ENCODE peak calls at places on chromosomes 11 and 22, in four cellular contexts. J is HepG2, X is K562, F is GM12878. T is an unnamed sample.

GRCh38 chr11:77029829-77030228 is 4.4 kb upstream of the B3GNT6 start:
- DNase-seq in J (no peak), F (no peak), X (no peak), T (no peak)

GRCh38 chr11:3073029-3073435 is 15.8 kb upstream of the CARS1 start:
- DNase-seq in X (no peak), F (no peak), J (no peak), T (no peak)

GRCh38 chr11:798093-798713 is at the start of gene SLC25A22:
- DNase-seq in X (peak; percentile 89), F (no peak), J (peak; percentile 49), T (peak; percentile 91)

GRCh38 chr22:50062509-50063135 is 4.5 kb upstream of the TTLL8 start:
- DNase-seq in F (no peak), X (no peak), J (no peak), T (no peak)

GRCh38 chr22:49052560-49052959 is 775.1 kb downstream of the BRD1 start:
- DNase-seq in F (no peak), J (no peak), X (no peak), T (no peak)

GRCh38 chr22:30416403-30416802 is 9.2 kb upstream of the MTFP1 start:
- DNase-seq in X (no peak), F (no peak), J (peak; percentile 70), T (no peak)

GRCh38 chr11:2097356-2097997 is 41.7 kb downstream of the IGF2 start:
- DNase-seq in X (peak; percentile 8), F (no peak), J (peak; percentile 90), T (no peak)

GRCh38 chr11:108891909-108892511 is 227.1 kb downstream of the DDX10 start:
- DNase-seq in F (no peak), J (no peak), X (no peak), T (no peak)

GRCh38 chr22:26903030-26903856 is 245.9 kb downstream of the MIAT start:
- DNase-seq in J (no peak), X (no peak), F (no peak), T (no peak)

GRCh38 chr22:47328550-47329243 is 566.2 kb downstream of the TBC1D22A start:
- DNase-seq in F (no peak), X (peak; percentile 40), J (peak; percentile 5), T (no peak)

GRCh38 chr11:35838071-35838470 is 105.8 kb upstream of the LDLRAD3 start:
- DNase-seq in J (no peak), X (no peak), F (no peak), T (no peak)

GRCh38 chr22:16815073-16815472 is 10.1 kb downstream of the XKR3 start:
- DNase-seq in F (no peak), X (no peak), J (no peak), T (no peak)

GRCh38 chr11:110199184-110199981 is 97.0 kb downstream of the RDX start:
- DNase-seq in J (peak; percentile 20), X (no peak), F (no peak), T (no peak)

GRCh38 chr22:45007946-45008852 is 1.6 kb downstream of the PHF21B start:
- DNase-seq in J (no peak), F (no peak), X (peak; percentile 24), T (no peak)

DNA sequence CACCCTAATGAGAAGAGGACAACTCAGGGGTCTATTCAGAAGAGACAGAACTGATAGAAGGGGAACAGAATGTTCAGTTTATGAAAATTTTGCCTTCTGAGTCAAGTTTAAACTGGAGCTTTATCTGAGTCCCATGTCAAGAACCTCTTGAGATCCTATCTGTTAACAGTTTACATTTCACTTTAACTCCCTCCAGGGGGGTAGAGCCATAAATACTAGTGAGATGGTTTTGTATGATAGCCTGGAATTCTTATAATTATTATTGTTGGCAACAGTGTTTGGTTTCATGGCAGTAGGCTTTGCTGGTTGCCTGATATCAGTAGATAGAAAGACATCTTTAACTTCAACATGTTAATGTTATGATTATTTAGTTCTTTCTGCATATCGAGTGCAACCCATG is 498.5 kb downstream of the INSC start:
- DNase-seq in X (no peak), J (no peak), F (no peak), T (peak; percentile 29)
- TF ChIP-seq SP1 in X (no peak), J (no peak), F (no peak), T (no peak)

DNA sequence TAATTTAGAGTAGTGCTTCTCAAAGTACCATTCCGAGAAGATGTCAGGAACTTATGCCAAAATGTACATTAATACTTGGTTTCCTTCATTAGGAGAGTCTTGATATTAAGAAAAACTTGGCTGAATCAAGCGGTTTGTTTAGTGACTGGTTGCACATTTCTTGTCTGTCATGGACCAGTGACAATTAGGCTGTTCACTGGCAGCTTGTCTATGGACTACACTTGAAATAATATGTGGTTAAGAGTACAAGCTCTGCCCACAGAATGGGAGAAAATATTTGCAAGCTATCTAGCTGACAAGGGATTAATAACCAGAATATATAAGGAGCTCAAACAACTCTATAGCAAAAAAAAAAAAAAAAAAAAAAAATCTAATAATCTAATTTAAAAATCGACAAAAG is 24.6 kb downstream of the COA4 start:
- DNase-seq in F (no peak), X (no peak), J (no peak), T (no peak)
- TF ChIP-seq FOXM1 in F (no peak), X (no peak), J (no peak), T (no peak)

DNA sequence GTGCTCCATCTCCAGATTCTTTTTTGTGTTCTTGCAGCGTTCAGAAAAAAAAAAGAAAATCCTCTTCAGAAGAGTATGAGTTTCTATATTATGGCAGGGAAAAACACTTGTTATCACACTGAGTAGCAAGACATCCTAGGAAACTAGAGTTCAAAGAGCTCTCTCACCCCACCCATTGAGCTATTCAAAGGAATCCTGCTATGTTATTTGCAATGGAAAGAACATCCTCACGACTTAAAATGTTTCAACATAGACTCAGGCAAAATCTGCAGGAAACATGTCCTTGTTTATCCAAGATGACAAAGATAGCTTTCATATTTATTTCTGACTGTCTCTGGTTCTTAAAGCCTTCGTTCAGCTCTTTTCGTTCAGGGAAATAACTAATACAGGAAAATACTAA is 331.6 kb upstream of the ANO5 start:
- DNase-seq in J (no peak), X (no peak), F (no peak), T (no peak)
- TF ChIP-seq SP1 in J (no peak), X (no peak), F (no peak), T (no peak)

GRCh38 chr11:32151036-32151435 is 60.2 kb downstream of the RCN1 start:
- DNase-seq in X (no peak), F (no peak), J (no peak), T (no peak)

GRCh38 chr11:32149748-32150147 is 58.9 kb downstream of the RCN1 start:
- DNase-seq in F (no peak), X (no peak), J (no peak), T (no peak)

GRCh38 chr11:32154275-32154674 is 63.4 kb downstream of the RCN1 start:
- DNase-seq in F (peak; percentile 62), X (peak; percentile 7), J (no peak), T (no peak)

GRCh38 chr11:32152821-32153220 is 61.9 kb downstream of the RCN1 start:
- DNase-seq in X (no peak), F (no peak), J (no peak), T (no peak)

GRCh38 chr11:32153747-32154146 is 62.9 kb downstream of the RCN1 start:
- DNase-seq in F (no peak), X (no peak), J (no peak), T (no peak)
- TF ChIP-seq FOXM1 in F (no peak), X (no peak), J (no peak), T (no peak)

DNA sequence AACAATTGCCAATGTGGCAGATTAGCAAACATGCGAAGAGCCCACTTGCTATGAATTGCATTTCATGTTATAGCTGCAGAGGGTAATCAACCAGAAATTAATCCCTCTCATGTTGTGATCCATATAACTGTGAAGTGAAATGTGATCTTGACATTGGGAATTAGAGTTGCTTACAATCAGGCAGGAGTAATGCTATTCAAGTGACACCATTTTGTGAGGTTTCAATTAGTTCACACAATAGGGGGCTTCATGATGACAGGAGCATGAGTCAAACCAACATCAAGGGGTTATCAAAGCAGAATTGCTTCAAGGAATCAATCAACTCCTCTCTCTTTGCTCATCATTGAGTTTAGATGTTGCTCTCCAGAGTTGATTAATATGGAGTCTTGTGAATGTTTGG is 1585.2 kb upstream of the TENM4 start:
- DNase-seq in J (no peak), X (no peak), F (no peak), T (no peak)
- TF ChIP-seq SP1 in J (no peak), X (no peak), F (no peak), T (no peak)

T was measured in HEK293T.